ENCODE peak calls at places on chromosomes 1 and 21, in four cellular contexts. L, R, D and Q are unnamed samples.

GRCh38 chr1:169858467-169858866 is 35.2 kb downstream of the SCYL3 start:
- DNase-seq in L (no peak), R (no peak), D (no peak), Q (no peak)

GRCh38 chr1:26700711-26701110 is 4.9 kb downstream of the ARID1A start:
- DNase-seq in L (peak), R (no peak), D (no peak), Q (no peak)

GRCh38 chr1:174023438-174023837 is 1.3 kb upstream of the RC3H1 start:
- DNase-seq in L (no peak), R (no peak), D (no peak), Q (no peak)

GRCh38 chr1:236351875-236352573 is 42.1 kb upstream of the EDARADD start:
- DNase-seq in L (no peak), R (no peak), D (no peak), Q (no peak)

GRCh38 chr1:175602186-175602585 is 141.2 kb downstream of the TNR start:
- DNase-seq in L (no peak), R (no peak), D (no peak), Q (no peak)

GRCh38 chr1:8818325-8818775 is 910 bp upstream of the RERE start:
- DNase-seq in L (peak), R (no peak), D (no peak), Q (no peak)

GRCh38 chr21:37965088-37965805 is 49.0 kb upstream of the KCNJ6 start:
- DNase-seq in L (no peak), R (no peak), D (no peak), Q (no peak)

GRCh38 chr1:150256549-150257341 is 829 bp upstream of the CA14 start:
- DNase-seq in L (no peak), R (no peak), D (no peak), Q (no peak)

GRCh38 chr1:29259802-29260441 is 23.6 kb downstream of the PTPRU start:
- DNase-seq in L (peak), R (peak), D (no peak), Q (no peak)

GRCh38 chr1:147379889-147380288 is 137.4 kb downstream of the CHD1L start:
- DNase-seq in L (no peak), R (no peak), D (no peak), Q (no peak)

GRCh38 chr1:10737268-10737624 is 59.2 kb downstream of the CASZ1 start:
- DNase-seq in L (no peak), R (no peak), D (no peak), Q (no peak)

GRCh38 chr1:67031121-67031520 is 22.8 kb downstream of the SLC35D1 start:
- DNase-seq in L (no peak), R (no peak), D (no peak), Q (no peak)

GRCh38 chr1:202319381-202320080 is 22.2 kb downstream of the UBE2T start:
- DNase-seq in L (peak), R (no peak), D (no peak), Q (no peak)

GRCh38 chr21:46154955-46155513 is 345 bp downstream of the FTCD start:
- DNase-seq in L (no peak), R (no peak), D (no peak), Q (peak)

GRCh38 chr1:231806623-231807470 is 180.3 kb downstream of the DISC1 start:
- DNase-seq in L (peak), R (peak), D (no peak), Q (peak)

GRCh38 chr1:1068374-1069060 is 5.6 kb downstream of the RNF223 start:
- DNase-seq in L (peak), R (no peak), D (no peak), Q (peak)

GRCh38 chr1:168892945-168893344 is 163.9 kb upstream of the DPT start:
- DNase-seq in L (no peak), R (no peak), D (no peak), Q (no peak)

GRCh38 chr21:32020551-32020950 is 147.7 kb downstream of the HUNK start:
- DNase-seq in L (no peak), R (no peak), D (no peak), Q (no peak)

GRCh38 chr1:29674625-29675326 is 438.5 kb downstream of the PTPRU start:
- DNase-seq in L (no peak), R (no peak), D (no peak), Q (no peak)

GRCh38 chr21:38938343-38938742 is 132.6 kb downstream of the ETS2 start:
- DNase-seq in L (peak), R (no peak), D (peak), Q (no peak)

GRCh38 chr1:53541761-53542550 is 82.8 kb downstream of the DMRTB1 start:
- DNase-seq in L (peak), R (peak), D (no peak), Q (no peak)

GRCh38 chr1:205191127-205191577 is 20.4 kb downstream of the DSTYK start:
- DNase-seq in L (no peak), R (no peak), D (no peak), Q (no peak)

GRCh38 chr1:54299037-54299436 is 99.1 kb downstream of the MRPL37 start:
- DNase-seq in L (no peak), R (no peak), D (no peak), Q (no peak)

GRCh38 chr1:56331207-56331891 is 248.0 kb downstream of the PLPP3 start:
- DNase-seq in L (no peak), R (no peak), D (no peak), Q (no peak)

GRCh38 chr1:23103001-23103879 is 65.4 kb downstream of the LUZP1 start:
- DNase-seq in L (peak), R (no peak), D (peak), Q (peak)

GRCh38 chr1:205073511-205073910 is 10.7 kb downstream of the TMEM81 start:
- DNase-seq in L (no peak), R (no peak), D (no peak), Q (no peak)

GRCh38 chr1:50852889-50853288 is 107.2 kb downstream of the FAF1 start:
- DNase-seq in L (no peak), R (no peak), D (no peak), Q (no peak)

GRCh38 chr1:225653463-225654276 is 747 bp upstream of the ENAH start:
- DNase-seq in L (peak), R (peak), D (peak), Q (no peak)

GRCh38 chr1:170296642-170297041 is 150.9 kb downstream of the NTMT2 start:
- DNase-seq in L (no peak), R (no peak), D (no peak), Q (no peak)

GRCh38 chr1:226908913-226909312 is 31.2 kb upstream of the COQ8A start:
- DNase-seq in L (no peak), R (no peak), D (no peak), Q (no peak)

GRCh38 chr1:85172684-85173337 is 28.0 kb downstream of the SYDE2 start:
- DNase-seq in L (no peak), R (no peak), D (no peak), Q (no peak)

GRCh38 chr1:117565083-117565556 is 40.7 kb upstream of the TENT5C start:
- DNase-seq in L (no peak), R (no peak), D (no peak), Q (no peak)

GRCh38 chr1:227926896-227927885 is 20.5 kb downstream of the WNT9A start:
- DNase-seq in L (no peak), R (no peak), D (no peak), Q (no peak)

GRCh38 chr21:38993561-38993960 is 187.8 kb downstream of the ETS2 start:
- DNase-seq in L (no peak), R (no peak), D (no peak), Q (peak)

GRCh38 chr1:18794561-18794960 is 64.9 kb downstream of the TAS1R2 start:
- DNase-seq in L (no peak), R (peak), D (no peak), Q (peak)

GRCh38 chr1:101170506-101171050 is 66.2 kb upstream of the S1PR1 start:
- DNase-seq in L (no peak), R (no peak), D (no peak), Q (no peak)

GRCh38 chr1:17244826-17245740 is 3.8 kb upstream of the PADI3 start:
- DNase-seq in L (no peak), R (no peak), D (no peak), Q (no peak)